ENCODE peak calls at places on chromosomes 13 and 19, in nine cellular contexts. One of them, this sample, is unnamed.

GRCh38 chr19:34482380-34483250 is 1.1 kb downstream of the WTIP start:
- DNase-seq in NCI-H460: no peak
- DNase-seq in stimulated activated CD4-positive, alpha-beta T cell treated with anti-CD3 and anti-CD28 coated beads, Interleukin-12 subunit alpha, Interleukin-12 subunit beta, amount 100 ng/mL, for 4 hours: no peak
- DNase-seq in hippocampal formation: no peak
- DNase-seq in AG09319: no peak
- DNase-seq in NCI-H1092 treated with DMSO at 0.1 percent for 48 hours: no peak
- DNase-seq in Peyer's patch: peak
- DNase-seq in HEK293T: peak
- DNase-seq in T-helper 1 cell: no peak
- DNase-seq in this sample: no peak

GRCh38 chr13:27942972-27943371 is 23.2 kb downstream of the PDX1 start:
- DNase-seq in Peyer's patch: no peak
- DNase-seq in NCI-H1092 treated with DMSO at 0.1 percent for 48 hours: no peak
- DNase-seq in HEK293T: no peak
- DNase-seq in T-helper 1 cell: no peak
- DNase-seq in hippocampal formation: no peak
- DNase-seq in AG09319: no peak
- DNase-seq in NCI-H460: no peak
- DNase-seq in stimulated activated CD4-positive, alpha-beta T cell treated with anti-CD3 and anti-CD28 coated beads, Interleukin-12 subunit alpha, Interleukin-12 subunit beta, amount 100 ng/mL, for 4 hours: no peak
- DNase-seq in this sample: no peak

GRCh38 chr13:96020155-96020575 is 33.0 kb downstream of the UGGT2 start:
- DNase-seq in Peyer's patch: peak
- DNase-seq in T-helper 1 cell: no peak
- DNase-seq in HEK293T: peak
- DNase-seq in stimulated activated CD4-positive, alpha-beta T cell treated with anti-CD3 and anti-CD28 coated beads, Interleukin-12 subunit alpha, Interleukin-12 subunit beta, amount 100 ng/mL, for 4 hours: no peak
- DNase-seq in NCI-H460: peak
- DNase-seq in hippocampal formation: peak
- DNase-seq in AG09319: peak
- DNase-seq in NCI-H1092 treated with DMSO at 0.1 percent for 48 hours: peak
- DNase-seq in this sample: no peak

GRCh38 chr13:40161931-40162330 is 504.5 kb downstream of the FOXO1 start:
- DNase-seq in stimulated activated CD4-positive, alpha-beta T cell treated with anti-CD3 and anti-CD28 coated beads, Interleukin-12 subunit alpha, Interleukin-12 subunit beta, amount 100 ng/mL, for 4 hours: no peak
- DNase-seq in NCI-H1092 treated with DMSO at 0.1 percent for 48 hours: no peak
- DNase-seq in hippocampal formation: no peak
- DNase-seq in HEK293T: no peak
- DNase-seq in Peyer's patch: no peak
- DNase-seq in NCI-H460: no peak
- DNase-seq in T-helper 1 cell: no peak
- DNase-seq in AG09319: no peak
- DNase-seq in this sample: no peak

GRCh38 chr13:38542601-38543000 is 144.3 kb upstream of the FREM2 start:
- DNase-seq in NCI-H460: no peak
- DNase-seq in AG09319: no peak
- DNase-seq in stimulated activated CD4-positive, alpha-beta T cell treated with anti-CD3 and anti-CD28 coated beads, Interleukin-12 subunit alpha, Interleukin-12 subunit beta, amount 100 ng/mL, for 4 hours: no peak
- DNase-seq in Peyer's patch: no peak
- DNase-seq in HEK293T: no peak
- DNase-seq in T-helper 1 cell: no peak
- DNase-seq in NCI-H1092 treated with DMSO at 0.1 percent for 48 hours: no peak
- DNase-seq in hippocampal formation: no peak
- DNase-seq in this sample: no peak

GRCh38 chr19:3075605-3076431 is 13.5 kb upstream of the TLE5 start:
- DNase-seq in HEK293T: peak
- DNase-seq in Peyer's patch: peak
- DNase-seq in hippocampal formation: peak
- DNase-seq in T-helper 1 cell: peak
- DNase-seq in AG09319: no peak
- DNase-seq in NCI-H460: no peak
- DNase-seq in stimulated activated CD4-positive, alpha-beta T cell treated with anti-CD3 and anti-CD28 coated beads, Interleukin-12 subunit alpha, Interleukin-12 subunit beta, amount 100 ng/mL, for 4 hours: peak
- DNase-seq in NCI-H1092 treated with DMSO at 0.1 percent for 48 hours: peak
- DNase-seq in this sample: peak

GRCh38 chr13:88288326-88288725 is 617.2 kb downstream of the SLITRK5 start:
- DNase-seq in hippocampal formation: no peak
- DNase-seq in AG09319: no peak
- DNase-seq in T-helper 1 cell: no peak
- DNase-seq in NCI-H1092 treated with DMSO at 0.1 percent for 48 hours: no peak
- DNase-seq in Peyer's patch: no peak
- DNase-seq in NCI-H460: no peak
- DNase-seq in HEK293T: no peak
- DNase-seq in stimulated activated CD4-positive, alpha-beta T cell treated with anti-CD3 and anti-CD28 coated beads, Interleukin-12 subunit alpha, Interleukin-12 subunit beta, amount 100 ng/mL, for 4 hours: no peak
- DNase-seq in this sample: no peak

GRCh38 chr13:107563099-107563925 is 652.0 kb downstream of the LIG4 start:
- DNase-seq in T-helper 1 cell: no peak
- DNase-seq in stimulated activated CD4-positive, alpha-beta T cell treated with anti-CD3 and anti-CD28 coated beads, Interleukin-12 subunit alpha, Interleukin-12 subunit beta, amount 100 ng/mL, for 4 hours: no peak
- DNase-seq in HEK293T: no peak
- DNase-seq in NCI-H460: no peak
- DNase-seq in hippocampal formation: no peak
- DNase-seq in Peyer's patch: no peak
- DNase-seq in NCI-H1092 treated with DMSO at 0.1 percent for 48 hours: no peak
- DNase-seq in AG09319: no peak
- DNase-seq in this sample: no peak

GRCh38 chr13:100394005-100394695 is 194.4 kb downstream of the GGACT start:
- DNase-seq in T-helper 1 cell: no peak
- DNase-seq in hippocampal formation: no peak
- DNase-seq in stimulated activated CD4-positive, alpha-beta T cell treated with anti-CD3 and anti-CD28 coated beads, Interleukin-12 subunit alpha, Interleukin-12 subunit beta, amount 100 ng/mL, for 4 hours: no peak
- DNase-seq in Peyer's patch: no peak
- DNase-seq in AG09319: peak
- DNase-seq in HEK293T: no peak
- DNase-seq in NCI-H460: peak
- DNase-seq in NCI-H1092 treated with DMSO at 0.1 percent for 48 hours: no peak
- DNase-seq in this sample: no peak

GRCh38 chr13:30293995-30294394 is 13.4 kb downstream of the KATNAL1 start:
- DNase-seq in NCI-H460: no peak
- DNase-seq in T-helper 1 cell: no peak
- DNase-seq in NCI-H1092 treated with DMSO at 0.1 percent for 48 hours: no peak
- DNase-seq in stimulated activated CD4-positive, alpha-beta T cell treated with anti-CD3 and anti-CD28 coated beads, Interleukin-12 subunit alpha, Interleukin-12 subunit beta, amount 100 ng/mL, for 4 hours: no peak
- DNase-seq in Peyer's patch: no peak
- DNase-seq in HEK293T: no peak
- DNase-seq in AG09319: no peak
- DNase-seq in hippocampal formation: no peak
- DNase-seq in this sample: no peak

GRCh38 chr19:30208661-30209060 is 163.5 kb upstream of the ZNF536 start:
- DNase-seq in HEK293T: no peak
- DNase-seq in AG09319: no peak
- DNase-seq in stimulated activated CD4-positive, alpha-beta T cell treated with anti-CD3 and anti-CD28 coated beads, Interleukin-12 subunit alpha, Interleukin-12 subunit beta, amount 100 ng/mL, for 4 hours: no peak
- DNase-seq in NCI-H1092 treated with DMSO at 0.1 percent for 48 hours: no peak
- DNase-seq in Peyer's patch: no peak
- DNase-seq in T-helper 1 cell: no peak
- DNase-seq in NCI-H460: no peak
- DNase-seq in hippocampal formation: no peak
- DNase-seq in this sample: no peak

GRCh38 chr13:40016953-40017660 is 361.6 kb downstream of the COG6 start:
- DNase-seq in stimulated activated CD4-positive, alpha-beta T cell treated with anti-CD3 and anti-CD28 coated beads, Interleukin-12 subunit alpha, Interleukin-12 subunit beta, amount 100 ng/mL, for 4 hours: no peak
- DNase-seq in Peyer's patch: no peak
- DNase-seq in AG09319: no peak
- DNase-seq in T-helper 1 cell: no peak
- DNase-seq in NCI-H1092 treated with DMSO at 0.1 percent for 48 hours: no peak
- DNase-seq in HEK293T: no peak
- DNase-seq in NCI-H460: no peak
- DNase-seq in hippocampal formation: no peak
- DNase-seq in this sample: no peak

GRCh38 chr19:46728693-46729339 is 11.9 kb upstream of the PRKD2 start:
- DNase-seq in HEK293T: peak
- DNase-seq in hippocampal formation: peak
- DNase-seq in NCI-H1092 treated with DMSO at 0.1 percent for 48 hours: no peak
- DNase-seq in NCI-H460: peak
- DNase-seq in AG09319: no peak
- DNase-seq in T-helper 1 cell: peak
- DNase-seq in stimulated activated CD4-positive, alpha-beta T cell treated with anti-CD3 and anti-CD28 coated beads, Interleukin-12 subunit alpha, Interleukin-12 subunit beta, amount 100 ng/mL, for 4 hours: peak
- DNase-seq in Peyer's patch: peak
- DNase-seq in this sample: peak

GRCh38 chr19:38233740-38234251 is 9.8 kb upstream of the DPF1 start:
- DNase-seq in HEK293T: peak
- DNase-seq in Peyer's patch: peak
- DNase-seq in AG09319: no peak
- DNase-seq in NCI-H460: peak
- DNase-seq in stimulated activated CD4-positive, alpha-beta T cell treated with anti-CD3 and anti-CD28 coated beads, Interleukin-12 subunit alpha, Interleukin-12 subunit beta, amount 100 ng/mL, for 4 hours: peak
- DNase-seq in hippocampal formation: peak
- DNase-seq in NCI-H1092 treated with DMSO at 0.1 percent for 48 hours: peak
- DNase-seq in T-helper 1 cell: peak
- DNase-seq in this sample: peak

GRCh38 chr13:105679832-105680231 is 855.6 kb downstream of the EFNB2 start:
- DNase-seq in NCI-H1092 treated with DMSO at 0.1 percent for 48 hours: no peak
- DNase-seq in AG09319: no peak
- DNase-seq in HEK293T: peak
- DNase-seq in Peyer's patch: peak
- DNase-seq in NCI-H460: no peak
- DNase-seq in stimulated activated CD4-positive, alpha-beta T cell treated with anti-CD3 and anti-CD28 coated beads, Interleukin-12 subunit alpha, Interleukin-12 subunit beta, amount 100 ng/mL, for 4 hours: no peak
- DNase-seq in T-helper 1 cell: no peak
- DNase-seq in hippocampal formation: no peak
- DNase-seq in this sample: no peak

GRCh38 chr19:47111081-47111589 is 2.4 kb downstream of the ZC3H4 start:
- DNase-seq in HEK293T: peak
- DNase-seq in Peyer's patch: peak
- DNase-seq in T-helper 1 cell: peak
- DNase-seq in stimulated activated CD4-positive, alpha-beta T cell treated with anti-CD3 and anti-CD28 coated beads, Interleukin-12 subunit alpha, Interleukin-12 subunit beta, amount 100 ng/mL, for 4 hours: peak
- DNase-seq in NCI-H1092 treated with DMSO at 0.1 percent for 48 hours: no peak
- DNase-seq in AG09319: no peak
- DNase-seq in NCI-H460: no peak
- DNase-seq in hippocampal formation: peak
- DNase-seq in this sample: peak